ENCODE peak calls at places on chromosomes 2 and 18, in five cellular contexts. One of them, this sample, is unnamed.

GRCh38 chr2:101630224-101630949 is 67.1 kb upstream of the MAP4K4 start:
- DNase-seq in A549: no peak
- DNase-seq in ovary: no peak
- DNase-seq in cardiac fibroblast: no peak
- DNase-seq in GM23338: no peak
- DNase-seq in this sample: no peak

GRCh38 chr2:37798315-37799005 is 126.6 kb upstream of the RMDN2 start:
- DNase-seq in A549: no peak
- DNase-seq in ovary: no peak
- DNase-seq in cardiac fibroblast: no peak
- DNase-seq in GM23338: no peak
- DNase-seq in this sample: no peak

GRCh38 chr2:200863655-200864205 is 728 bp downstream of the CLK1 start:
- DNase-seq in A549: no peak
- DNase-seq in ovary: no peak
- DNase-seq in cardiac fibroblast: no peak
- DNase-seq in GM23338: no peak
- DNase-seq in this sample: no peak

GRCh38 chr18:63240541-63241316 is 78.8 kb downstream of the BCL2 start:
- DNase-seq in A549: no peak
- DNase-seq in ovary: no peak
- DNase-seq in cardiac fibroblast: peak; percentile 60
- DNase-seq in GM23338: no peak
- DNase-seq in this sample: no peak

GRCh38 chr2:156537147-156537546 is 101.0 kb downstream of the GPD2 start:
- DNase-seq in A549: no peak
- DNase-seq in ovary: no peak
- DNase-seq in cardiac fibroblast: peak; percentile 14
- DNase-seq in GM23338: no peak
- DNase-seq in this sample: no peak

GRCh38 chr2:96088340-96089335 is 27.7 kb downstream of the ADRA2B start:
- DNase-seq in A549: no peak
- DNase-seq in ovary: peak; percentile 15
- DNase-seq in cardiac fibroblast: no peak
- DNase-seq in GM23338: no peak
- DNase-seq in this sample: no peak

GRCh38 chr2:164542584-164543021 is 78.7 kb downstream of the GRB14 start:
- DNase-seq in A549: no peak
- DNase-seq in ovary: no peak
- DNase-seq in cardiac fibroblast: peak; percentile 57
- DNase-seq in GM23338: no peak
- DNase-seq in this sample: no peak

GRCh38 chr18:11498821-11499220 is 110.6 kb upstream of the SLC35G4 start:
- DNase-seq in A549: no peak
- DNase-seq in ovary: no peak
- DNase-seq in cardiac fibroblast: no peak
- DNase-seq in GM23338: no peak
- DNase-seq in this sample: no peak

GRCh38 chr2:15606481-15607441 is 15.1 kb downstream of the DDX1 start:
- DNase-seq in A549: no peak
- DNase-seq in ovary: no peak
- DNase-seq in cardiac fibroblast: no peak
- DNase-seq in GM23338: no peak
- DNase-seq in this sample: no peak

GRCh38 chr2:149441255-149441654 is 110.9 kb downstream of the LYPD6 start:
- DNase-seq in A549: no peak
- DNase-seq in ovary: no peak
- DNase-seq in cardiac fibroblast: peak; percentile 13
- DNase-seq in GM23338: no peak
- DNase-seq in this sample: no peak

GRCh38 chr2:44777542-44777941 is 164.0 kb upstream of the SIX3 start:
- DNase-seq in A549: no peak
- DNase-seq in ovary: no peak
- DNase-seq in cardiac fibroblast: no peak
- DNase-seq in GM23338: peak; percentile 53
- DNase-seq in this sample: no peak

GRCh38 chr2:173145454-173145853 is 69.8 kb downstream of the MAP3K20 start:
- DNase-seq in A549: no peak
- DNase-seq in ovary: no peak
- DNase-seq in cardiac fibroblast: no peak
- DNase-seq in GM23338: no peak
- DNase-seq in this sample: no peak

GRCh38 chr2:31354837-31355236 is 59.7 kb downstream of the XDH start:
- DNase-seq in A549: peak; percentile 39
- DNase-seq in ovary: no peak
- DNase-seq in cardiac fibroblast: peak; percentile 24
- DNase-seq in GM23338: peak; percentile 59
- DNase-seq in this sample: no peak

GRCh38 chr2:17070711-17071110 is 405.1 kb upstream of the CYRIA start:
- DNase-seq in A549: no peak
- DNase-seq in ovary: no peak
- DNase-seq in cardiac fibroblast: no peak
- DNase-seq in GM23338: peak; percentile 16
- DNase-seq in this sample: no peak

GRCh38 chr2:121360566-121361300 is 75.7 kb upstream of the TFCP2L1 start:
- DNase-seq in A549: peak; percentile 21
- DNase-seq in ovary: no peak
- DNase-seq in cardiac fibroblast: peak; percentile 51
- DNase-seq in GM23338: no peak
- DNase-seq in this sample: peak; percentile 67

GRCh38 chr2:219736196-219736595 is 108.8 kb downstream of the SLC4A3 start:
- DNase-seq in A549: peak; percentile 40
- DNase-seq in ovary: no peak
- DNase-seq in cardiac fibroblast: peak; percentile 86
- DNase-seq in GM23338: peak; percentile 87
- DNase-seq in this sample: peak; percentile 26

GRCh38 chr2:170822292-170822884 is 5.7 kb downstream of the GAD1 start:
- DNase-seq in A549: no peak
- DNase-seq in ovary: no peak
- DNase-seq in cardiac fibroblast: no peak
- DNase-seq in GM23338: peak; percentile 62
- DNase-seq in this sample: no peak

GRCh38 chr18:23422751-23423418 is 30.2 kb upstream of the RIOK3 start:
- DNase-seq in A549: peak; percentile 20
- DNase-seq in ovary: no peak
- DNase-seq in cardiac fibroblast: peak; percentile 38
- DNase-seq in GM23338: no peak
- DNase-seq in this sample: no peak

GRCh38 chr2:66271777-66272176 is 163.1 kb upstream of the MEIS1 start:
- DNase-seq in A549: no peak
- DNase-seq in ovary: no peak
- DNase-seq in cardiac fibroblast: no peak
- DNase-seq in GM23338: no peak
- DNase-seq in this sample: no peak

GRCh38 chr2:176081993-176082884 is 1.5 kb downstream of the EVX2 start:
- DNase-seq in A549: no peak
- DNase-seq in ovary: no peak
- DNase-seq in cardiac fibroblast: no peak
- DNase-seq in GM23338: peak; percentile 54
- DNase-seq in this sample: no peak

GRCh38 chr2:140344842-140345241 is 1564.7 kb upstream of the NXPH2 start:
- DNase-seq in A549: no peak
- DNase-seq in ovary: no peak
- DNase-seq in cardiac fibroblast: peak; percentile 42
- DNase-seq in GM23338: no peak
- DNase-seq in this sample: no peak

GRCh38 chr18:26738706-26739105 is 126.8 kb downstream of the AQP4 start:
- DNase-seq in A549: no peak
- DNase-seq in ovary: no peak
- DNase-seq in cardiac fibroblast: no peak
- DNase-seq in GM23338: no peak
- DNase-seq in this sample: no peak

GRCh38 chr2:222613715-222614331 is 42.1 kb downstream of the FARSB start:
- DNase-seq in A549: peak; percentile 71
- DNase-seq in ovary: no peak
- DNase-seq in cardiac fibroblast: peak; percentile 77
- DNase-seq in GM23338: peak; percentile 76
- DNase-seq in this sample: no peak

GRCh38 chr18:67232406-67232805 is 284.1 kb downstream of the DSEL start:
- DNase-seq in A549: no peak
- DNase-seq in ovary: no peak
- DNase-seq in cardiac fibroblast: peak; percentile 71
- DNase-seq in GM23338: peak; percentile 29
- DNase-seq in this sample: no peak

GRCh38 chr18:49021433-49022129 is 70.8 kb upstream of the SMAD7 start:
- DNase-seq in A549: no peak
- DNase-seq in ovary: peak; percentile 44
- DNase-seq in cardiac fibroblast: peak; percentile 51
- DNase-seq in GM23338: peak; percentile 92
- DNase-seq in this sample: no peak
- TF ChIP-seq CTCF in A549: peak; percentile 22
- TF ChIP-seq CTCF in ovary: no peak
- TF ChIP-seq CTCF in cardiac fibroblast: peak; percentile 66
- TF ChIP-seq CTCF in GM23338: peak; percentile 62
- TF ChIP-seq CTCF in this sample: peak; percentile 67

GRCh38 chr2:181779288-181779871 is 99.1 kb upstream of the NEUROD1 start:
- DNase-seq in A549: no peak
- DNase-seq in ovary: no peak
- DNase-seq in cardiac fibroblast: peak; percentile 47
- DNase-seq in GM23338: no peak
- DNase-seq in this sample: no peak

GRCh38 chr2:181781082-181781786 is 100.9 kb upstream of the NEUROD1 start:
- DNase-seq in A549: no peak
- DNase-seq in ovary: no peak
- DNase-seq in cardiac fibroblast: no peak
- DNase-seq in GM23338: peak; percentile 8
- DNase-seq in this sample: no peak

GRCh38 chr2:181782630-181783029 is 102.3 kb upstream of the NEUROD1 start:
- DNase-seq in A549: no peak
- DNase-seq in ovary: no peak
- DNase-seq in cardiac fibroblast: no peak
- DNase-seq in GM23338: no peak
- DNase-seq in this sample: no peak

GRCh38 chr2:181778621-181779195 is 98.4 kb upstream of the NEUROD1 start:
- DNase-seq in A549: no peak
- DNase-seq in ovary: no peak
- DNase-seq in cardiac fibroblast: peak; percentile 48
- DNase-seq in GM23338: no peak
- DNase-seq in this sample: peak; percentile 15

DNA sequence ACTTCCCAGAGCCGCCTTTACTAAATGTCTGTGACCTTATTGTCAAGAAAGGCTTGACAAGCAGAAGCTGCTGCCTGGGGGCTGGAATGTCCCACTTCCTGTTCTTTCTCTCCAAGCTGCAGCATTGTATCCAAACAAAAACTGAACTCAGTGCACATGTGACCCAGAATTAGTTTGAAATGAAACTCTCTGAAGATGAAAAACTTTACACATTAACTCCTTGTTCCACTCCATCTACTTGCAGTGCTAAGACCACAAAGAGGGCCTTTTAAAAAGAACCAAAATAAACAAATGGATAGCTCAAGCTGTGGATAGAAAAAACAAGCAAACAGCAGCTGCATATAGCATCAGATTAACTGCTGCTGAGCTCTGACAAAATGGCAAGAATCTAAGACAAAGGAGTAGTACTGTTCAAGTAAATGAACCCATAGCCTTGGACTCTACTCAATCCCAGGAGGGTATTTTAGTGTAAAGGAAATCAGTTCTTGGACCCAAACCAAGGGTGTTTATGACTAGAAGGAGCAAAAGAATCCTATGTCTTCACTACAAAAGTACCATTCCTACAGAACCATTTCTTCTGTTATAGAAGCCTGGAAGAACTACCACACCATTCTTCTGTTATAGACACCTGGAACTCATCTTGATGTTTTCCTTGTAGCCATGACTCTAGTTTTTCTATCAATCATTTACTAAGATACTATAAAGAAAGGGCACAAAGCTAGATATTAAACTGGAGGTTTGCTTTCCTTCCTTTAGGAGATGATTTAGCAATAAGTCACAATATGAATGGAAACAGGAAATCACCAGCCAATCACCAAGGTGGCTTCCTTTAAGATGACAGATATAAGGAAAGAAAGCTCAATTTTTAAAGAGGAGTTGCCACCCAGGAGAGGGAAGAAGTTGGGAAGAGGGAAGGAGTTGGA is 100.1 kb upstream of the NEUROD1 start:
- DNase-seq in A549: no peak
- DNase-seq in ovary: no peak
- DNase-seq in cardiac fibroblast: peak; percentile 56
- DNase-seq in GM23338: no peak
- DNase-seq in this sample: no peak
- H3K4me3 ChIP-seq in A549: no peak overlapping the region
- H3K4me3 ChIP-seq in ovary: no peak overlapping the region
- H3K4me3 ChIP-seq in cardiac fibroblast: no peak overlapping the region
- H3K4me3 ChIP-seq in GM23338: no peak overlapping the region
- H3K4me3 ChIP-seq in this sample: no peak overlapping the region

GRCh38 chr2:237581751-237582746 is 8.5 kb downstream of the RAB17 start:
- DNase-seq in A549: no peak
- DNase-seq in ovary: peak; percentile 86
- DNase-seq in cardiac fibroblast: peak; percentile 92
- DNase-seq in GM23338: no peak
- DNase-seq in this sample: peak; percentile 86
- TF ChIP-seq CTCF in A549: peak; percentile 41
- TF ChIP-seq CTCF in ovary: peak; percentile 14
- TF ChIP-seq CTCF in cardiac fibroblast: peak; percentile 49
- TF ChIP-seq CTCF in GM23338: no peak
- TF ChIP-seq CTCF in this sample: peak; percentile 77

GRCh38 chr18:394276-394996 is 106.1 kb downstream of the COLEC12 start:
- DNase-seq in A549: no peak
- DNase-seq in ovary: no peak
- DNase-seq in cardiac fibroblast: no peak
- DNase-seq in GM23338: no peak
- DNase-seq in this sample: no peak
- H3K4me3 ChIP-seq in A549: no peak overlapping the region
- H3K4me3 ChIP-seq in ovary: no peak overlapping the region
- H3K4me3 ChIP-seq in cardiac fibroblast: no peak overlapping the region
- H3K4me3 ChIP-seq in GM23338: no peak overlapping the region
- H3K4me3 ChIP-seq in this sample: no peak overlapping the region